ENCODE peak calls at places on chromosomes 13 and 19, in nine cellular contexts. Y is posterior cingulate gyrus, R is CMK, E is NCI-H774, N is transverse colon, F is T-helper 1 cell, O is NCI-H187, A is endothelial cell, H is NCI-H82. U is an unnamed sample.

GRCh38 chr13:25920277-25920676 is 131.5 kb downstream of the SHISA2 start:
- DNase-seq in Y (no peak), R (no peak), E (no peak), N (no peak), F (no peak), O (no peak), A (no peak), H (no peak), U (no peak)

GRCh38 chr13:97266328-97266727 is 44.2 kb downstream of the MBNL2 start:
- DNase-seq in Y (no peak), R (no peak), E (no peak), N (no peak), F (no peak), O (peak; percentile 71), A (no peak), H (peak; percentile 94), U (no peak)

GRCh38 chr19:39497850-39498261 is 891 bp upstream of the DLL3 start:
- DNase-seq in Y (peak; percentile 38), R (no peak), E (peak; percentile 86), N (peak; percentile 49), F (no peak), O (peak; percentile 91), A (peak; percentile 81), H (peak; percentile 95), U (peak; percentile 89)

GRCh38 chr13:113861433-113862030 is 2.3 kb downstream of the GAS6 start:
- DNase-seq in Y (peak; percentile 11), R (no peak), E (no peak), N (no peak), F (no peak), O (no peak), A (no peak), H (no peak), U (no peak)

GRCh38 chr13:105107781-105108180 is 1427.7 kb downstream of the EFNB2 start:
- DNase-seq in Y (no peak), R (no peak), E (no peak), N (no peak), F (no peak), O (no peak), A (no peak), H (no peak), U (no peak)

GRCh38 chr13:101985321-101985720 is 416.5 kb downstream of the FGF14 start:
- DNase-seq in Y (no peak), R (no peak), E (no peak), N (no peak), F (no peak), O (no peak), A (no peak), H (no peak), U (no peak)

GRCh38 chr19:17264641-17264979 is at the start of gene USHBP1:
- DNase-seq in Y (no peak), R (no peak), E (no peak), N (no peak), F (no peak), O (no peak), A (peak; percentile 75), H (no peak), U (no peak)

GRCh38 chr13:84641491-84641890 is 759.2 kb upstream of the SLITRK1 start:
- DNase-seq in Y (no peak), R (no peak), E (no peak), N (no peak), F (no peak), O (no peak), A (no peak), H (no peak), U (no peak)

GRCh38 chr13:33904431-33904830 is 86.5 kb downstream of the RFC3 start:
- DNase-seq in Y (no peak), R (no peak), E (no peak), N (no peak), F (no peak), O (no peak), A (no peak), H (peak; percentile 59), U (no peak)

GRCh38 chr13:37226966-37227365 is 121.5 kb upstream of the CSNK1A1L start:
- DNase-seq in Y (no peak), R (no peak), E (no peak), N (no peak), F (no peak), O (no peak), A (no peak), H (no peak), U (no peak)

GRCh38 chr19:44951179-44952159 is 3.7 kb upstream of the CLPTM1 start:
- DNase-seq in Y (peak; percentile 39), R (peak; percentile 62), E (peak; percentile 72), N (peak; percentile 54), F (peak; percentile 20), O (peak; percentile 26), A (peak; percentile 64), H (peak; percentile 93), U (peak; percentile 41)

GRCh38 chr19:1130801-1131717 is 27.3 kb downstream of the GPX4 start:
- DNase-seq in Y (no peak), R (no peak), E (no peak), N (peak; percentile 70), F (no peak), O (no peak), A (no peak), H (no peak), U (no peak)

GRCh38 chr13:58399263-58399662 is 767.7 kb downstream of the PCDH17 start:
- DNase-seq in Y (no peak), R (no peak), E (no peak), N (no peak), F (no peak), O (no peak), A (no peak), H (no peak), U (no peak)

GRCh38 chr19:15453091-15453498 is 3.3 kb upstream of the WIZ start:
- DNase-seq in Y (no peak), R (no peak), E (no peak), N (no peak), F (no peak), O (no peak), A (no peak), H (no peak), U (no peak)

GRCh38 chr13:40271931-40272775 is 394.3 kb downstream of the FOXO1 start:
- DNase-seq in Y (no peak), R (no peak), E (no peak), N (peak; percentile 38), F (no peak), O (no peak), A (no peak), H (no peak), U (peak; percentile 7)

GRCh38 chr13:88417801-88418200 is 746.6 kb downstream of the SLITRK5 start:
- DNase-seq in Y (no peak), R (no peak), E (no peak), N (no peak), F (no peak), O (no peak), A (no peak), H (no peak), U (no peak)

GRCh38 chr19:4671182-4671851 is 1.2 kb upstream of the MYDGF start:
- DNase-seq in Y (no peak), R (no peak), E (no peak), N (no peak), F (no peak), O (no peak), A (no peak), H (peak; percentile 30), U (no peak)